ENCODE peak calls at places on chromosomes 7 and 10, in six cellular contexts. I, G, A, C, H and E are unnamed samples. For H3K4me1, the result is how much of the 10 kb centered on the place peaks cover.

GRCh38 chr10:107686095-107686494 is 521.6 kb upstream of the SORCS1 start:
- DNase-seq in I (peak), C (peak), H (peak), G (no peak), A (no peak), E (peak)

GRCh38 chr10:13930123-13930522 is 343.4 kb downstream of the PRPF18 start:
- DNase-seq in I (no peak), H (no peak), C (no peak), A (no peak), G (no peak), E (no peak)

GRCh38 chr7:114765331-114766125 is 156.4 kb upstream of the MDFIC start:
- DNase-seq in A (no peak), C (no peak), H (no peak), I (no peak), G (no peak), E (no peak)

GRCh38 chr7:32879460-32879859 is 12.1 kb downstream of the KBTBD2 start:
- DNase-seq in C (no peak), I (no peak), H (no peak), G (no peak), A (no peak), E (no peak)

GRCh38 chr10:83542774-83543291 is 596.5 kb upstream of the GHITM start:
- DNase-seq in A (no peak), C (no peak), G (no peak), H (no peak), I (no peak), E (no peak)

GRCh38 chr7:5218564-5219360 is 28.7 kb downstream of the WIPI2 start:
- DNase-seq in A (no peak), H (no peak), G (no peak), C (peak), I (no peak), E (no peak)

GRCh38 chr7:4675771-4676373 is 6.2 kb upstream of the FOXK1 start:
- DNase-seq in G (no peak), I (no peak), A (no peak), H (no peak), C (no peak), E (no peak)

GRCh38 chr10:11215468-11215867 is 197.8 kb downstream of the CELF2 start:
- DNase-seq in H (no peak), C (no peak), G (no peak), A (no peak), I (no peak), E (no peak)

GRCh38 chr7:40551685-40552576 is 417.1 kb downstream of the SUGCT start:
- DNase-seq in G (no peak), C (no peak), H (no peak), I (peak), A (no peak), E (peak)

GRCh38 chr10:122464575-122464974 is 3.2 kb downstream of the HTRA1 start:
- DNase-seq in A (no peak), H (no peak), I (no peak), C (no peak), G (no peak), E (no peak)

GRCh38 chr7:38276096-38276857 is 2.8 kb upstream of the TARP start:
- DNase-seq in I (no peak), H (no peak), A (no peak), C (no peak), G (no peak), E (no peak)

GRCh38 chr10:70679498-70679897 is 7.2 kb downstream of the ADAMTS14 start:
- DNase-seq in G (peak), C (no peak), H (no peak), A (no peak), I (no peak), E (no peak)

GRCh38 chr10:77837248-77837924 is 89.2 kb downstream of the DLG5 start:
- DNase-seq in C (peak), G (no peak), A (no peak), I (no peak), H (peak), E (no peak)

GRCh38 chr7:150564045-150564444 is 3.1 kb upstream of the GIMAP4 start:
- DNase-seq in A (no peak), H (no peak), C (no peak), G (no peak), I (no peak), E (no peak)

GRCh38 chr7:123622660-123623386 is 21.2 kb downstream of the ASB15 start:
- DNase-seq in A (no peak), C (peak), H (no peak), I (no peak), G (no peak), E (peak)

GRCh38 chr7:73966941-73967831 is 60.8 kb upstream of the ELN start:
- DNase-seq in C (no peak), A (peak), H (no peak), G (no peak), I (no peak), E (no peak)

GRCh38 chr7:30923774-30924413 is 12.2 kb downstream of the AQP1 start:
- DNase-seq in H (peak), G (no peak), C (peak), A (no peak), I (peak), E (peak)

GRCh38 chr7:2604608-2605174 is 27.1 kb upstream of the TTYH3 start:
- DNase-seq in G (no peak), C (no peak), I (no peak), H (no peak), A (no peak), E (no peak)

GRCh38 chr7:36611703-36612102 is 112.6 kb downstream of the AOAH start:
- DNase-seq in H (no peak), G (no peak), A (no peak), I (no peak), C (no peak), E (no peak)

GRCh38 chr10:72049969-72050781 is 38.2 kb downstream of the SPOCK2 start:
- DNase-seq in C (no peak), I (no peak), H (no peak), G (no peak), A (no peak), E (no peak)

GRCh38 chr10:77920495-77920894 is 6.1 kb downstream of the DLG5 start:
- DNase-seq in A (no peak), G (no peak), C (no peak), I (no peak), H (no peak), E (peak)

GRCh38 chr10:24723386-24723787 is 300 bp downstream of the ARHGAP21 start:
- DNase-seq in I (no peak), G (no peak), C (peak), H (peak), A (no peak), E (no peak)

GRCh38 chr10:24722676-24723385 is 856 bp downstream of the ARHGAP21 start:
- DNase-seq in I (peak), H (peak), C (peak), G (peak), A (peak), E (no peak)

GRCh38 chr10:24726626-24727025 is 2.9 kb upstream of the ARHGAP21 start:
- DNase-seq in H (no peak), C (no peak), G (no peak), I (no peak), A (no peak), E (no peak)

GRCh38 chr10:24723788-24724380 is at the start of gene ARHGAP21:
- DNase-seq in I (peak), A (peak), C (peak), H (peak), G (peak), E (peak)

GRCh38 chr10:24724381-24725228 is 918 bp upstream of the ARHGAP21 start:
- DNase-seq in H (peak), G (peak), C (peak), I (peak), A (peak), E (peak)
- TF ChIP-seq POLR2A in H (peak), G (peak), C (peak), I (no peak), A (peak), E (peak)

DNA sequence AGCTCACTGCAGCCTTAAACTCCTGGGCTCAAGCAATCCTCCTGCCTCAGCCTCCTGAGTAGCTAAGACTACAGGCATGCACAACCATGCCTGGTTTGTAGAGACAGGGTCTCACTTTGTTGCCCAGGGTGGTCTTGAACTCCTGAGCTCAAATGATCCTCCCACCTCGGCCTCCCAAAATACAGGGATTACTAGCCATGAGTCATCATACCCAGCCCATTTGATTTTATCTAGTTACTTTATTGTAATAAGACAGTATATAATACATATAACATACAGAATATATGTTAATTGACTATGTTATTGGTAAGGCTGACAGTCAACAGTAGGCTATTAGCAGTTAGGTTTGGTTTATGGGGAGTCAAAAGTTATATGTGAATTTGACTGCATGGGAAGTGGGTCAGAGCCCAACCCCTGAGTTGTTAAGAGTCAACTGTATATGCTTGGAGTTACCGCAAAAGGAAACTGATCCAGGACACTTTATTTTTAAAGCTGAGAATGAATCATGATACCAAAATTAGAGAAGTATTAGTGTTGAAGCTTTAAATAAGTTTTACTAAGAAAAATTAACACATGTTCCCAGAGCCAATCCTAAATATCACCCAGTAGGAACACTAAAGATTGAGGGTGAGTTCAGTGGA is 20.7 kb upstream of the KMT2E start:
- DNase-seq in H (no peak), C (no peak), I (no peak), G (no peak), A (no peak), E (no peak)
- H3K4me1 ChIP-seq in H (under half), C (under half), I (half or more), G (under half), A (half or more), E (under half)

GRCh38 chr10:100286051-100287033 is at the start of gene BLOC1S2:
- DNase-seq in A (peak), C (peak), G (peak), H (peak), I (peak), E (peak)
- TF ChIP-seq POLR2A in A (peak), C (peak), G (peak), H (no peak), I (no peak), E (peak)

GRCh38 chr10:102675887-102676616 is 31.8 kb downstream of the TRIM8 start:
- DNase-seq in C (no peak), G (no peak), A (no peak), H (no peak), I (peak), E (no peak)
- H3K4me1 ChIP-seq in C (under half), G (under half), A (under half), H (half or more), I (half or more), E (under half)

GRCh38 chr10:100151901-100152300 is 33.9 kb downstream of the ERLIN1 start:
- DNase-seq in C (no peak), H (no peak), I (no peak), G (no peak), A (no peak), E (no peak)

GRCh38 chr10:100146875-100147665 is 38.8 kb downstream of the ERLIN1 start:
- DNase-seq in C (no peak), H (no peak), A (no peak), I (no peak), G (no peak), E (no peak)

GRCh38 chr10:100153239-100153840 is 32.5 kb downstream of the ERLIN1 start:
- DNase-seq in C (no peak), A (no peak), H (no peak), G (no peak), I (no peak), E (no peak)

GRCh38 chr10:100146398-100146797 is 39.4 kb downstream of the ERLIN1 start:
- DNase-seq in C (no peak), A (no peak), H (no peak), I (no peak), G (no peak), E (no peak)

DNA sequence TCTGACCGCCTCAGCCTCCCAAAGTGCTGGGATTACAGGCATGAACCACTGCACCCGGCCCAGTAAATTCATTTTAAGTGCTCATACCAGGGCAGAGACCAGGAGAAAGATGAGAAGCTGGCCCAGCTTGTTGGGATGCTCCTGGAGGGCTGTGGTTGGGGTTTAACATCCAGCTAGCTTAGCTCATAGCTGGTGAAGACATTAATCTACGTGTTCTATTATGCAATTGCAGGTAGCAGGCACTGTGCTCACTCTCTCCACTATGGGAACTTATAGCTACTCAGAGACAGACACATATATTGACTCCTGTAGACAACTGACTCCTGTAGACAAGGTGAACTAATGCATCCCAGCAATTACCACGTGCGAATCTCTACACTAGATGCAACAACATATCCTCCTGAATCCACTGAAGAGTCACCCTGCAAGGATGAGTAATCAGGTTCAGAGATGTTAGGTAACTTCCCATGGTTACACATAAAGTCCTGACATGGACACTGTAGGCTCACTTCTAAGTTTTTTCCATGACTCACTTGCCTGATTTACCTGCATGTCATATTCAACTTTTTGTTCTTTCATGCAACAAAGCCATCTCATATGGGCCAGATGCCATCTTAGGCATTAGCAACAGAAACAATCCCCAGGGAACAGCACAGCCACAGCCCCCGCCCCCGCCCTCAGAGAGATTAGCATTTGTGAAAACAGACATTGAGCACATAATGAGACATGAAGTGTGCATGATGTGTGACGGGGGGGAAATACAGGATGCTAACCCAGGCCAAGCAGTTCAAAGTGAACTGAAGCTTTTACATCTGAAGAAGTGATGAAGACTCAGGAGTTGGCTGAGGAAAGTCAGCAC is 37.2 kb downstream of the ERLIN1 start:
- DNase-seq in C (no peak), A (no peak), I (no peak), H (no peak), G (no peak), E (no peak)
- TF ChIP-seq POLR2A in C (no peak), A (no peak), I (no peak), H (no peak), G (no peak), E (no peak)

DNA sequence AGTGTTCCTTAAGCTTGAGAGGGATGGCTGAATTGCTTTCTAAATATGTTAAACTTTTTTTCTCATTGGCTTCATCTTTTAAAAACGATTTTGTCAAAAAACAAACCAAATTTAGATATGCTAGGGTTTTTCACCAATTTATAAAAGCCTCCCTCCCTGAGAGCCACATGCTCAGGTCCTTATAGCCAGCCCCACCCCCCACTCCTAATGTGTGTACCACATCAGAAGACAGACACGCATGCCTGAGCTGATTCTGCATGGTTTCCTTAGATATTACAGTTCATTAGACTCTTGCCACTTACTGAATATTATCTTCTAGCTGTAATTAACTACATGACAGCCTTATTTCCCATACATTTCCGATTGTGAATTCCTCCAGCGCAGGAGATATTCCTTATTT is 2.0 kb downstream of the CUL1 start:
- DNase-seq in G (no peak), A (no peak), I (peak), H (peak), C (peak), E (no peak)
- H3K4me1 ChIP-seq in G (under half), A (half or more), I (under half), H (under half), C (under half), E (under half)